ENCODE peak calls at places on chromosome 17, in five cellular contexts. One of them, this sample, is unnamed.
A peak's percentile ranks its signal among the peaks of the same experiment; 100 is the strongest.

GRCh38 chr17:38705803-38706624 is 941 bp downstream of the MLLT6 start:
- DNase-seq in mucosa of descending colon: peak; percentile 76
- DNase-seq in Caco-2: no peak
- DNase-seq in WTC11: peak; percentile 63
- DNase-seq in neural crest cell: no peak
- DNase-seq in this sample: no peak

GRCh38 chr17:57966875-57967274 is 11.7 kb upstream of the CUEDC1 start:
- DNase-seq in mucosa of descending colon: no peak
- DNase-seq in Caco-2: no peak
- DNase-seq in WTC11: no peak
- DNase-seq in neural crest cell: no peak
- DNase-seq in this sample: no peak

GRCh38 chr17:27572665-27573064 is 58.3 kb upstream of the LGALS9 start:
- DNase-seq in mucosa of descending colon: no peak
- DNase-seq in Caco-2: no peak
- DNase-seq in WTC11: no peak
- DNase-seq in neural crest cell: no peak
- DNase-seq in this sample: no peak

GRCh38 chr17:68310141-68310540 is 18.8 kb downstream of the ARSG start:
- DNase-seq in mucosa of descending colon: no peak
- DNase-seq in Caco-2: no peak
- DNase-seq in WTC11: no peak
- DNase-seq in neural crest cell: no peak
- DNase-seq in this sample: no peak

GRCh38 chr17:68169840-68170239 is 78.0 kb upstream of the AMZ2 start:
- DNase-seq in mucosa of descending colon: no peak
- DNase-seq in Caco-2: no peak
- DNase-seq in WTC11: no peak
- DNase-seq in neural crest cell: no peak
- DNase-seq in this sample: no peak

GRCh38 chr17:67434061-67434525 is 57.0 kb downstream of the PITPNC1 start:
- DNase-seq in mucosa of descending colon: peak; percentile 65
- DNase-seq in Caco-2: no peak
- DNase-seq in WTC11: no peak
- DNase-seq in neural crest cell: no peak
- DNase-seq in this sample: no peak

GRCh38 chr17:47808830-47809480 is 12.6 kb downstream of the OSBPL7 start:
- DNase-seq in mucosa of descending colon: no peak
- DNase-seq in Caco-2: peak; percentile 51
- DNase-seq in WTC11: no peak
- DNase-seq in neural crest cell: no peak
- DNase-seq in this sample: no peak

GRCh38 chr17:48238933-48239602 is 131.5 kb downstream of the SNX11 start:
- DNase-seq in mucosa of descending colon: no peak
- DNase-seq in Caco-2: no peak
- DNase-seq in WTC11: no peak
- DNase-seq in neural crest cell: no peak
- DNase-seq in this sample: no peak

GRCh38 chr17:73785466-73785865 is 141.2 kb upstream of the SDK2 start:
- DNase-seq in mucosa of descending colon: no peak
- DNase-seq in Caco-2: peak; percentile 5
- DNase-seq in WTC11: no peak
- DNase-seq in neural crest cell: no peak
- DNase-seq in this sample: no peak

GRCh38 chr17:34024303-34025178 is 230.5 kb upstream of the CCL2 start:
- DNase-seq in mucosa of descending colon: no peak
- DNase-seq in Caco-2: no peak
- DNase-seq in WTC11: no peak
- DNase-seq in neural crest cell: no peak
- DNase-seq in this sample: no peak

GRCh38 chr17:83191388-83192160 is 112.2 kb downstream of the METRNL start:
- DNase-seq in mucosa of descending colon: peak; percentile 36
- DNase-seq in Caco-2: peak; percentile 19
- DNase-seq in WTC11: peak; percentile 3
- DNase-seq in neural crest cell: no peak
- DNase-seq in this sample: peak; percentile 71

GRCh38 chr17:1000597-1001490 is 3.9 kb downstream of the TIMM22 start:
- DNase-seq in mucosa of descending colon: peak; percentile 45
- DNase-seq in Caco-2: no peak
- DNase-seq in WTC11: no peak
- DNase-seq in neural crest cell: no peak
- DNase-seq in this sample: peak; percentile 78

GRCh38 chr17:31100840-31101239 is 6.1 kb downstream of the NF1 start:
- DNase-seq in mucosa of descending colon: no peak
- DNase-seq in Caco-2: no peak
- DNase-seq in WTC11: no peak
- DNase-seq in neural crest cell: no peak
- DNase-seq in this sample: no peak

GRCh38 chr17:16083223-16083622 is 83.6 kb downstream of the TTC19 start:
- DNase-seq in mucosa of descending colon: no peak
- DNase-seq in Caco-2: no peak
- DNase-seq in WTC11: no peak
- DNase-seq in neural crest cell: no peak
- DNase-seq in this sample: no peak

GRCh38 chr17:77569846-77570564 is 388.5 kb upstream of the TNRC6C start:
- DNase-seq in mucosa of descending colon: no peak
- DNase-seq in Caco-2: no peak
- DNase-seq in WTC11: no peak
- DNase-seq in neural crest cell: no peak
- DNase-seq in this sample: no peak

DNA sequence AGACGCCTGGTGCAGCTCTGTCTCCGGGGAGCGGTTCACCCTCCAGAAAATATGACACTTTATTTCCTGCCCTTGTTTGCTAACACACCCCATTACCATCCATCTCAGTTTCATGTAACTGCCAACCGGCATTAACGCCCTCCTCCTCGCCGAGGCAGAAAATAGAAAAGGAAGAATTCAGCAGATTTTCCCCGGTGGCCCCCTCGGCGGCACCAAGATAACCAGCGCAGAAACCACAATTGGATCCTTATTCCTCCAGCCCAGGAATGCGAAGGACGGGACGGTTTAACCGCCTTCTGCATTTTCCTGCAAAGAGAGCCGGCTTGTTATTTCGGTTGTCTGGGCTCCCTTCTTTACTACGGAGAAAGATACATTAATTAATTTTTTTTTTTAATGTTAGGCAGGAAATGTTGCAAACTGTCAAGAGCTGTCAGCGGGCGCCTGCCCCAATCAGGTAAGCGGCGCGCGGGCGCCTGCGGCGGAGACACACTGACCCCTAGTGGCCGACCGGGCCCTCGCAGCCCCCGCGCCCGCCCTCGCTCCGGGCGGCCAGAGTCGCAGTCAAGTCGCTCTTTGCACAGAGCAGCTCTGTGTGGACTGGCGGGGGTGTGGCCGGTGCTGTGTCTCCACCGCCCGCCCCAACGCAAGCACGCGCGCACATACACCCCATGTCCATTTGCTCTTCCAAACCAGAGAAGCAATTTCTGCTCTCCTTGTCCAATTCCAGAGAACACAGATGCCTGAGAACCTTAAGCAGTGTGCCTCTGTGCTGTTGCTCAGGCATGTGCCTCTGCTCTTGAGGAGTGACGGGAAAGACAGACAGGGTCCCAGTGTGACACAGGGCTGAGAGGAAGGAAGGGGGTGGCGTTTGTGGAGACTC is 53.6 kb downstream of the C17orf67 start:
- DNase-seq in mucosa of descending colon: peak; percentile 85
- DNase-seq in Caco-2: peak; percentile 75
- DNase-seq in WTC11: peak; percentile 81
- DNase-seq in neural crest cell: peak; percentile 87
- DNase-seq in this sample: peak; percentile 79
- TF ChIP-seq CTCF in mucosa of descending colon: peak; percentile 99
- TF ChIP-seq CTCF in Caco-2: peak; percentile 98
- TF ChIP-seq CTCF in WTC11: peak; percentile 97
- TF ChIP-seq CTCF in neural crest cell: peak; percentile 99
- TF ChIP-seq CTCF in this sample: peak; percentile 98

GRCh38 chr17:79091373-79091670 is 16.7 kb downstream of the ENGASE start:
- DNase-seq in mucosa of descending colon: no peak
- DNase-seq in Caco-2: no peak
- DNase-seq in WTC11: no peak
- DNase-seq in neural crest cell: no peak
- DNase-seq in this sample: no peak

GRCh38 chr17:79092567-79092966 is 17.9 kb downstream of the ENGASE start:
- DNase-seq in mucosa of descending colon: no peak
- DNase-seq in Caco-2: no peak
- DNase-seq in WTC11: no peak
- DNase-seq in neural crest cell: no peak
- DNase-seq in this sample: no peak

GRCh38 chr17:79089720-79090502 is 15.3 kb downstream of the ENGASE start:
- DNase-seq in mucosa of descending colon: no peak
- DNase-seq in Caco-2: no peak
- DNase-seq in WTC11: no peak
- DNase-seq in neural crest cell: no peak
- DNase-seq in this sample: no peak

GRCh38 chr17:79088997-79089328 is 14.3 kb downstream of the ENGASE start:
- DNase-seq in mucosa of descending colon: no peak
- DNase-seq in Caco-2: no peak
- DNase-seq in WTC11: no peak
- DNase-seq in neural crest cell: no peak
- DNase-seq in this sample: no peak

DNA sequence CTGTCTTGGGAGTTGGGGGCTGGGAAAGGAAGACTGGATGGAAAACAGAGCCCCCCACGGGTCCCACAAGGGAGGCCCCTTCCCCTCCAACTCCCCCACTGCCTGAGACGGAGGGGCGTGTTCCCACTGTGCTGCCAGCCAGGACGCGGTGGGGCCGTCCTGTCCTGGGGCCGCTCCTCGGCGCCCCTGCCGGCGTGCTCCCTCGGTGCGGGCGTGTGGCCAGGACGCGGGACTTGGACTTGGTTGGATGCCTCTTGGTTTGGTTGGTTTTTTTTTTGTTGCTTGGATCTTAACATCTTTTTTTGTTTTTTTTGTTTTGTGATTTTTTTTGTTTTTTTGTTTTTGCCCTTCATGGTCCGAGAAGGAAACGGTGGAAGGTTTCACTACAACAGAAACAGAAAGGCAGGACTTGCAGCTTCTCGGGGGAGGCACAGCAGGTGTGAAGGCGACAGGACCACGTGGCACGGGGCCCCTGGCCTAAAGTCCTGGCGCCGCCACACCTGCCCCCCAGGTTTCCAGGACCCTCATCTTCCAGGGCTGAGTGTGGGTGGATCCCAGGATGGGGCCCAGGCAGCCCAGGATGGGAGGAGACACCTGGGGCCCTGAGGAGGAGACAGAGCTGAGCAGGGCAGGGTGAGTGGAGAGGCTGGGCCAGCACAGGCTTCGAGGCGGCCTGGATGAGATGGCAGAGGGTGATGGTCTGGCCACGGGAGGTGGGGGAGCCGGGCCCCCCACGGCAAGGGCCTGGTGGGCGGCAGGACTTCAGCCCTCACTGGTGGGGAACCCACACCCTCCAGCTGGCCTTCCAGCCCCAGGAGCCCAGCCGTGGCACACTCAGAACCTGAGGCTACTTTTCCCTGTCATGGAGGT is 16.1 kb downstream of the ENGASE start:
- DNase-seq in mucosa of descending colon: no peak
- DNase-seq in Caco-2: no peak
- DNase-seq in WTC11: no peak
- DNase-seq in neural crest cell: no peak
- DNase-seq in this sample: no peak
- TF ChIP-seq CTCF in mucosa of descending colon: no peak
- TF ChIP-seq CTCF in Caco-2: no peak
- TF ChIP-seq CTCF in WTC11: no peak
- TF ChIP-seq CTCF in neural crest cell: no peak
- TF ChIP-seq CTCF in this sample: no peak

GRCh38 chr17:76527430-76528111 is 9.9 kb downstream of the CYGB start:
- DNase-seq in mucosa of descending colon: peak; percentile 81
- DNase-seq in Caco-2: no peak
- DNase-seq in WTC11: peak; percentile 64
- DNase-seq in neural crest cell: no peak
- DNase-seq in this sample: no peak
- TF ChIP-seq CTCF in mucosa of descending colon: no peak
- TF ChIP-seq CTCF in Caco-2: no peak
- TF ChIP-seq CTCF in WTC11: no peak
- TF ChIP-seq CTCF in neural crest cell: no peak
- TF ChIP-seq CTCF in this sample: no peak

GRCh38 chr17:13003454-13003851 is 14.4 kb downstream of the ELAC2 start:
- DNase-seq in mucosa of descending colon: no peak
- DNase-seq in Caco-2: no peak
- DNase-seq in WTC11: no peak
- DNase-seq in neural crest cell: no peak
- DNase-seq in this sample: no peak
- TF ChIP-seq CTCF in mucosa of descending colon: no peak
- TF ChIP-seq CTCF in Caco-2: no peak
- TF ChIP-seq CTCF in WTC11: no peak
- TF ChIP-seq CTCF in neural crest cell: peak; percentile 6
- TF ChIP-seq CTCF in this sample: no peak

DNA sequence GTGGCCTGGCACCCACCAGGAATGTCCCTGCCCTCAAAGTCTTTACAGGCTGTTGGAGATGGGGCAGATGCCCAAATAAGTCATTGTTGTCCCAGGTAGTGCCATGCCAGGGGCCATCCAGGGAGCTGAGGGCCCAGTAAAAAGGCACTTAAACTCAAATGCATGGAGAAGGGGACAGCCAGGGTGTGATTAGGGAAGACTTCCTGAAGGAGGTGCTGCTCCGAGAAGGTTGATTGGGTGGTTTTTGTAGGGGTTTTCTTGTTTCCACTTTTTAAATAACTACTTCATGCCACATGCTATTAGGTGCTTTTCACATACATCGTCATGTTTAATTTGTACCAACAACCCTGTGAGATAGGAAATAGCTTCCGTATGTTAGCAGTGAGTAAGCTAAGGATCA is 66.9 kb downstream of the RAI1 start:
- DNase-seq in mucosa of descending colon: no peak
- DNase-seq in Caco-2: no peak
- DNase-seq in WTC11: no peak
- DNase-seq in neural crest cell: no peak
- DNase-seq in this sample: no peak
- TF ChIP-seq CTCF in mucosa of descending colon: no peak
- TF ChIP-seq CTCF in Caco-2: no peak
- TF ChIP-seq CTCF in WTC11: no peak
- TF ChIP-seq CTCF in neural crest cell: peak; percentile 31
- TF ChIP-seq CTCF in this sample: no peak

DNA sequence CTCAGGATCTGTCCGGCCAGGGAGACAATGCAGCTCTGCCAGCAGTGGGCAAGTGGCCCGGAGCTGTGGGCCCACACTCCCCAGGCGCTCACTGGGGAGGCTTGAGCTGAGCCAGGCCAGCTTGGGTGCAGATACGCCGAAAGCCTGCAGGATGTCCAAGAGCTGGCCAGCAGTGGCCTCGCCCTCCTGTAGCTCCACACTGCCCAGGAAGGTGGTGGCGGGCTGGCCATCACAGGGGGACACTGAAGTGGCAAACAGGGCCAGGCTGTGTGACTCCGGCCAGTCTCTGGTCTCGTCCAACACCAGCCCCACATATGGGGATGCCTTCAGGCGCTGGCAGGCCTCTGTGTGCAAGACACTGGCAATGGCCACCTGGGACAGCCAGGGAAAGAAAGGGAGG is 9.6 kb downstream of the C17orf113 start:
- DNase-seq in mucosa of descending colon: no peak
- DNase-seq in Caco-2: no peak
- DNase-seq in WTC11: no peak
- DNase-seq in neural crest cell: no peak
- DNase-seq in this sample: no peak
- TF ChIP-seq CTCF in mucosa of descending colon: no peak
- TF ChIP-seq CTCF in Caco-2: no peak
- TF ChIP-seq CTCF in WTC11: no peak
- TF ChIP-seq CTCF in neural crest cell: no peak
- TF ChIP-seq CTCF in this sample: no peak

GRCh38 chr17:43591750-43592562 is 45.8 kb upstream of the ETV4 start:
- DNase-seq in mucosa of descending colon: peak; percentile 56
- DNase-seq in Caco-2: peak; percentile 48
- DNase-seq in WTC11: no peak
- DNase-seq in neural crest cell: no peak
- DNase-seq in this sample: peak; percentile 86
- TF ChIP-seq CTCF in mucosa of descending colon: no peak
- TF ChIP-seq CTCF in Caco-2: no peak
- TF ChIP-seq CTCF in WTC11: no peak
- TF ChIP-seq CTCF in neural crest cell: no peak
- TF ChIP-seq CTCF in this sample: no peak

GRCh38 chr17:65931246-65932149 is 260.4 kb downstream of the CEP112 start:
- DNase-seq in mucosa of descending colon: no peak
- DNase-seq in Caco-2: no peak
- DNase-seq in WTC11: no peak
- DNase-seq in neural crest cell: no peak
- DNase-seq in this sample: no peak
- TF ChIP-seq CTCF in mucosa of descending colon: no peak
- TF ChIP-seq CTCF in Caco-2: no peak
- TF ChIP-seq CTCF in WTC11: no peak
- TF ChIP-seq CTCF in neural crest cell: no peak
- TF ChIP-seq CTCF in this sample: no peak